ENCODE peak calls at places on chromosomes 12 and 14, in four cellular contexts. O, X, F and M are unnamed samples.

GRCh38 chr12:31874961-31875608 is 84.1 kb upstream of the RESF1 start:
- DNase-seq in O (peak), X (no peak), F (peak), M (peak)

GRCh38 chr12:28966049-28966778 is 182.9 kb upstream of the FAR2 start:
- DNase-seq in O (no peak), X (peak), F (no peak), M (no peak)

GRCh38 chr14:77190977-77191376 is 9.4 kb downstream of the TMEM63C start:
- DNase-seq in O (no peak), X (no peak), F (no peak), M (no peak)

GRCh38 chr12:130872179-130873096 is 572 bp downstream of the RAN start:
- DNase-seq in O (peak), X (no peak), F (peak), M (peak)

GRCh38 chr12:3379079-3379478 is 111.9 kb upstream of the PRMT8 start:
- DNase-seq in O (no peak), X (no peak), F (no peak), M (no peak)

GRCh38 chr14:104147346-104148125 is 9.1 kb downstream of the KIF26A start:
- DNase-seq in O (no peak), X (no peak), F (no peak), M (no peak)

GRCh38 chr14:101541063-101541462 is 20.2 kb upstream of the DIO3 start:
- DNase-seq in O (no peak), X (no peak), F (no peak), M (no peak)

GRCh38 chr12:112847708-112848337 is 56.3 kb downstream of the RPH3A start:
- DNase-seq in O (no peak), X (no peak), F (no peak), M (no peak)

GRCh38 chr14:99976021-99976420 is 89.2 kb upstream of the EVL start:
- DNase-seq in O (no peak), X (no peak), F (no peak), M (no peak)

GRCh38 chr14:32560213-32560857 is 231.2 kb downstream of the AKAP6 start:
- DNase-seq in O (peak), X (peak), F (peak), M (no peak)

GRCh38 chr14:24430682-24431568 is 1.2 kb downstream of the KHNYN start:
- DNase-seq in O (no peak), X (no peak), F (peak), M (peak)

GRCh38 chr12:110578522-110579238 is 4.4 kb downstream of the PPTC7 start:
- DNase-seq in O (no peak), X (no peak), F (no peak), M (no peak)

GRCh38 chr14:81166126-81166525 is 54.6 kb downstream of the GTF2A1 start:
- DNase-seq in O (no peak), X (no peak), F (no peak), M (no peak)

GRCh38 chr12:25051583-25052190 is 102.8 kb upstream of the BCAT1 start:
- DNase-seq in O (no peak), X (no peak), F (no peak), M (peak)

GRCh38 chr12:101761347-101761746 is 22.1 kb upstream of the SYCP3 start:
- DNase-seq in O (no peak), X (no peak), F (peak), M (no peak)

GRCh38 chr14:88424573-88424972 is 39.1 kb downstream of the SPATA7 start:
- DNase-seq in O (no peak), X (no peak), F (peak), M (no peak)

GRCh38 chr14:84826349-84826748 is 703.6 kb upstream of the FLRT2 start:
- DNase-seq in O (peak), X (no peak), F (no peak), M (no peak)

GRCh38 chr12:50006754-50007442 is 18.4 kb downstream of the RACGAP1 start:
- DNase-seq in O (no peak), X (no peak), F (peak), M (no peak)

GRCh38 chr12:118136559-118137003 is 657 bp downstream of the PEBP1 start:
- DNase-seq in O (peak), X (no peak), F (peak), M (no peak)

GRCh38 chr14:104240426-104241157 is 102.2 kb downstream of the KIF26A start:
- DNase-seq in O (no peak), X (peak), F (no peak), M (no peak)

GRCh38 chr12:30779178-30779577 is 24.4 kb upstream of the CAPRIN2 start:
- DNase-seq in O (no peak), X (no peak), F (no peak), M (no peak)

GRCh38 chr14:23660290-23661226 is 24.4 kb downstream of the DHRS2 start:
- DNase-seq in O (no peak), X (no peak), F (no peak), M (no peak)

GRCh38 chr12:76085159-76085868 is 829 bp upstream of the NAP1L1 start:
- DNase-seq in O (peak), X (no peak), F (peak), M (peak)

GRCh38 chr12:52210186-52210924 is 18.5 kb upstream of the KRT80 start:
- DNase-seq in O (peak), X (no peak), F (peak), M (no peak)

GRCh38 chr12:108581311-108582227 is 16.3 kb downstream of the TMEM119 start:
- DNase-seq in O (no peak), X (no peak), F (no peak), M (no peak)

GRCh38 chr12:109670647-109671046 is 43.0 kb upstream of the FAM222A start:
- DNase-seq in O (no peak), X (no peak), F (no peak), M (no peak)

GRCh38 chr14:82091097-82091496 is 557.4 kb upstream of the SEL1L start:
- DNase-seq in O (no peak), X (no peak), F (no peak), M (no peak)

GRCh38 chr14:41605550-41606248 is 977 bp upstream of the LRFN5 start:
- DNase-seq in O (no peak), X (peak), F (no peak), M (no peak)

GRCh38 chr14:33745163-33745562 is 205.7 kb downstream of the EGLN3 start:
- DNase-seq in O (no peak), X (no peak), F (no peak), M (no peak)

GRCh38 chr12:65152586-65152985 is 16.8 kb upstream of the LEMD3 start:
- DNase-seq in O (no peak), X (no peak), F (no peak), M (no peak)

GRCh38 chr14:99628832-99629618 is 15.9 kb upstream of the HHIPL1 start:
- DNase-seq in O (peak), X (peak), F (peak), M (peak)

GRCh38 chr12:3973269-3973884 is 100.2 kb upstream of the PARP11 start:
- DNase-seq in O (no peak), X (no peak), F (no peak), M (no peak)

GRCh38 chr14:22387776-22388241 is 201.2 kb downstream of the DAD1 start:
- DNase-seq in O (no peak), X (no peak), F (no peak), M (no peak)

GRCh38 chr12:116358850-116359761 is 81.6 kb upstream of the MED13L start:
- DNase-seq in O (peak), X (peak), F (peak), M (peak)

GRCh38 chr14:54147285-54147684 is 190.7 kb upstream of the BMP4 start:
- DNase-seq in O (peak), X (no peak), F (peak), M (no peak)

GRCh38 chr14:24394275-24394674 is 4.5 kb upstream of the NYNRIN start:
- DNase-seq in O (no peak), X (no peak), F (no peak), M (no peak)

GRCh38 chr12:123115409-123116111 is 35.3 kb downstream of the PITPNM2 start:
- DNase-seq in O (peak), X (no peak), F (peak), M (no peak)

GRCh38 chr12:1277905-1278304 is 286.9 kb downstream of the ERC1 start:
- DNase-seq in O (no peak), X (no peak), F (no peak), M (peak)